ENCODE peak calls at places on chromosome X, in five cellular contexts. S, N, U, T and K are unnamed samples.

GRCh38 chrX:7346021-7346420 is 198.1 kb upstream of the PUDP start:
- DNase-seq in S (no peak), N (peak), U (no peak), T (peak), K (no peak)

GRCh38 chrX:138885886-138886285 is 174.4 kb upstream of the FGF13 start:
- DNase-seq in S (no peak), N (peak), U (no peak), T (peak), K (no peak)

GRCh38 chrX:40012039-40012799 is 85.5 kb downstream of the BCOR start:
- DNase-seq in S (no peak), N (peak), U (peak), T (peak), K (no peak)

GRCh38 chrX:14032383-14032782 is 2.7 kb upstream of the GEMIN8 start:
- DNase-seq in S (no peak), N (peak), U (peak), T (peak), K (peak)

GRCh38 chrX:40809210-40809609 is 73.9 kb upstream of the MED14 start:
- DNase-seq in S (no peak), N (peak), U (no peak), T (peak), K (no peak)

GRCh38 chrX:123835661-123836371 is 24.0 kb upstream of the XIAP start:
- DNase-seq in S (no peak), N (peak), U (no peak), T (peak), K (no peak)

GRCh38 chrX:22467571-22467970 is 194.9 kb downstream of the CBLL2 start:
- DNase-seq in S (no peak), N (no peak), U (no peak), T (no peak), K (peak)

GRCh38 chrX:43969504-43970501 is 3.4 kb downstream of the NDP start:
- DNase-seq in S (no peak), N (peak), U (peak), T (peak), K (no peak)

GRCh38 chrX:53930513-53931380 is 113.5 kb downstream of the PHF8 start:
- DNase-seq in S (no peak), N (peak), U (no peak), T (peak), K (peak)

GRCh38 chrX:6293716-6294115 is 65.0 kb upstream of the NLGN4X start:
- DNase-seq in S (no peak), N (no peak), U (no peak), T (no peak), K (no peak)

GRCh38 chrX:104565791-104566687 is at the start of gene IL1RAPL2:
- DNase-seq in S (peak), N (peak), U (no peak), T (peak), K (peak)

GRCh38 chrX:70525733-70526132 is 81.1 kb downstream of the DLG3 start:
- DNase-seq in S (no peak), N (no peak), U (no peak), T (no peak), K (no peak)

GRCh38 chrX:70806081-70806480 is 102.4 kb downstream of the TEX11 start:
- DNase-seq in S (no peak), N (no peak), U (no peak), T (no peak), K (no peak)

GRCh38 chrX:123570011-123570590 is 162.8 kb downstream of the THOC2 start:
- DNase-seq in S (no peak), N (no peak), U (no peak), T (no peak), K (no peak)

GRCh38 chrX:30819080-30819479 is 70.0 kb downstream of the TAB3 start:
- DNase-seq in S (no peak), N (no peak), U (no peak), T (no peak), K (no peak)

DNA sequence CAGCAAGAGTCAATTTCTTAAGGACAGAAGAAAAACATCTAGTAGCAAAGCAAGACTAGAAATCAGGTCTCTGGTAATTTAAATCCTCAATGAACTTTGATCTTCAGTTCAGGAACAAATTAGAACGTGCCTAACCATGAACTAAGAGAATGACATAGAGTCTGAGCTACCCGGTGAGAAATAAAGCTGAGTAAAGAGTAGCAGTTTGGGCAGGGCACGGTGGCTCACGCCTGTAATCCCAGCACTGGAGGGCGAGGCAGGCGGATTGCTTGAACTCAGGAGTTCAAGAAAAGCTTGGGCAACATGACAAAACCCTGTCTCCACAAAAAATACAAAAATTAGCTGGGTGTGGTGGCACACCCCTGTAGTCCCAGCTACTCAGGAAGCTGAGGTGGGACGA is 37.7 kb downstream of the ACE2 start:
- DNase-seq in S (no peak), N (no peak), U (no peak), T (no peak), K (no peak)
- H3K4me3 ChIP-seq in S (no peak), N (no peak), U (no peak), T (no peak), K (no peak)

GRCh38 chrX:15718283-15718970 is 19.6 kb upstream of the CA5B start:
- DNase-seq in S (no peak), N (no peak), U (no peak), T (no peak), K (no peak)
- H3K4me3 ChIP-seq in S (no peak), N (no peak), U (no peak), T (no peak), K (no peak)

DNA sequence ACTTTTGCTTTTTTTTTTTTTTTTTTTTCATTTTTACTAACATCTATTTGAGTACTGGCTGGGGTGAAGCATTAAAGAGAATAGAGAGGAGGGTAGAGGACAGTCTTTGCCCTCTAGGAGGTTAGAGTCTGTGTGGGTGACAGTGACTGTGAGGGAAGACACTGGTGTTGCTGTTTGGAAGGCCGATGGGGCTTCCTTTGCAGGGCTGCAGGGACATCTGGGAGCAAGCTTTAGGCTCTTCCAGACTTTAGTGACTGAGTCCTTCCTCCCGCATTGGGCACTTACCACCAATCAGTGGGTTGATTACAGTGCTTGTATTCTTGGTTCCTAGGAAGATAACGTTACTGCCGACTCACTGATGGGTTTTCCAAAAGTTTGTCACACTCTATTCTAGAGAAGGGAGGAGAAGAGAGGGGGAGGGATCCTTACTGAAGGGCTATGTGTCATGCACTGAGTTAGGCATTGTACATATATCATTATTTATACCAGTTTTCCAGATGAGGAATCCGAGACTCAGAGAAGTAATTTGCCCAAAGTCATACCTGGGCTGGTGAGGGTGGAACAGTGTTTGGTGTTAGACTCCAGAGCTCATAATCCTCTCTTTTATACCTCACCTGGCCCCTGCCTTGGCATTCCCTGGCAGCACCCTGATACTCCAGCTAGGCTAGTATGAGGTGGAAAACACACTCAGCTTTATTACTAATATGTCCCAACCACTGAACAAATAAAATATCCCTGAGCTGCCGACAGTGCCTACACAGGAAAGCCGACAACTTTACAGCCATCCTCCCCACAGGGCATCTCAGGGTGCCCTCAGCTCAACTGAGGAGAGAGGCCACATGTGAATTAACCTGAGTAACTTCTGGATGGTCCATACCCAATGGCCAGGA is 3.8 kb downstream of the CHST7 start:
- DNase-seq in S (no peak), N (peak), U (no peak), T (no peak), K (no peak)
- H3K4me3 ChIP-seq in S (no peak), N (no peak), U (peak), T (no peak), K (peak)

GRCh38 chrX:48698306-48698705 is 1.8 kb downstream of the SUV39H1 start:
- DNase-seq in S (no peak), N (no peak), U (no peak), T (no peak), K (no peak)
- H3K4me3 ChIP-seq in S (no peak), N (no peak), U (no peak), T (no peak), K (no peak)

GRCh38 chrX:18884916-18885315 is 99.0 kb downstream of the PHKA2 start:
- DNase-seq in S (no peak), N (no peak), U (no peak), T (no peak), K (no peak)

GRCh38 chrX:18886344-18887161 is 97.4 kb downstream of the PHKA2 start:
- DNase-seq in S (peak), N (peak), U (peak), T (peak), K (peak)

GRCh38 chrX:18886005-18886343 is 97.9 kb downstream of the PHKA2 start:
- DNase-seq in S (no peak), N (no peak), U (no peak), T (no peak), K (no peak)

GRCh38 chrX:18883961-18884765 is 99.8 kb downstream of the PHKA2 start:
- DNase-seq in S (no peak), N (no peak), U (no peak), T (no peak), K (no peak)

DNA sequence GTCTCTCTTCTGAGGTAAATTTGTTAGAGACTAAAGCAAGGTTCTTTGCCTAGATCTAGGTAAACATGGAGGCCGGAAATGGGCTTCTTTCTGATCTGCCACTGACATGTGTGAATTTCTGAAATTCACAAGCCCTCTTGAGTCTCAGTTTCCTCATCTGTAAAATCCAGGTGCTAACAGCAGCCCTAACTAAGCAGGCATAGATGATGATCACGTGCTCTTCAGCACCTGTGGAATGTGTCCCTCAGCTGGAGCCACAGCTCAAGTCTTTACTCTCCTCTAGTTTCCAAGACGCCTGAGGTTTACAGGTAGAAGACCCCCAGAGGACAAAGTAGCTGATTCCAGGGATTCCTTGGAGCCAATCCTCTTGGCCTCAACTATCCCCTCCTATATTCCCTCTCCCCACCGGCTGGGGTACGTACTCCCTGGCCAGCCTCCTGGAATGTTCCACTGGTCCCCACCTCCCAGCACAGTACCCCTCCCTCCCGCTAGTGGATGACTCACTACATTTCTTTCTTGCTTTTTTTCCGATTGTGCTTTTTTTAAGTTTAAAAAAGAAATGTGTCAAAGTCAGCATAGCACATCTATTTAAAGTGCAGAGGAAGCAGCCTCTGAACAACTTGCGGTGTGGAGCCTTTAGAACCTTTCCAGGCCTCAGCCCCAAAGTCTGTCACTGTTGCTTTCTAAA is 98.5 kb downstream of the PHKA2 start:
- DNase-seq in S (no peak), N (peak), U (no peak), T (peak), K (no peak)
- H3K4me3 ChIP-seq in S (no peak), N (no peak), U (peak), T (no peak), K (no peak)

GRCh38 chrX:57138674-57139073 is 1.5 kb upstream of the SPIN2A start:
- DNase-seq in S (no peak), N (no peak), U (no peak), T (no peak), K (no peak)

GRCh38 chrX:57134702-57135101 is 2.5 kb downstream of the SPIN2A start:
- DNase-seq in S (no peak), N (no peak), U (no peak), T (no peak), K (no peak)

GRCh38 chrX:57132046-57132445 is 5.2 kb downstream of the SPIN2A start:
- DNase-seq in S (no peak), N (no peak), U (no peak), T (no peak), K (no peak)

GRCh38 chrX:57135287-57135686 is 1.9 kb downstream of the SPIN2A start:
- DNase-seq in S (no peak), N (no peak), U (no peak), T (no peak), K (no peak)

GRCh38 chrX:57137481-57137880 is 284 bp upstream of the SPIN2A start:
- DNase-seq in S (no peak), N (peak), U (no peak), T (peak), K (peak)
- H3K4me3 ChIP-seq in S (no peak), N (no peak), U (no peak), T (peak), K (peak)